ENCODE peak calls at places on chromosomes 4 and X, in nine cellular contexts. K is naive thymus-derived CD8-positive, alpha-beta T cell; J is ACHN; A is memory B cell; I is posterior cingulate gyrus; T is KG1; V is NCI-H2029; Z is activated CD8-positive, alpha-beta memory T cell treated with anti-CD3 and anti-CD28 coated beads, Interleukin-2, amount 50 U/mL, for 48 hours; U is pons. M is an unnamed sample.
A peak's percentile ranks its signal among the peaks of the same experiment; 100 is the strongest.

GRCh38 chr4:174225247-174226054 is 58.0 kb downstream of the FBXO8 start:
- DNase-seq in V (no peak), Z (no peak), T (no peak), A (no peak), J (no peak), U (no peak), I (no peak), K (no peak), M (no peak)

GRCh38 chrX:31487946-31488345 is 416.1 kb upstream of the FTHL17 start:
- DNase-seq in K (no peak), A (no peak), V (no peak), Z (no peak), I (no peak), J (no peak), T (no peak), U (no peak), M (no peak)

GRCh38 chrX:129641941-129642340 is 12.8 kb downstream of the APLN start:
- DNase-seq in A (no peak), V (no peak), I (no peak), Z (no peak), T (no peak), U (no peak), J (peak; percentile 6), K (no peak), M (no peak)

GRCh38 chrX:150768132-150768485 is 74.9 kb downstream of the MTMR1 start:
- DNase-seq in J (no peak), A (no peak), U (no peak), T (no peak), I (no peak), K (no peak), V (no peak), Z (no peak), M (no peak)

GRCh38 chr4:99868126-99868596 is 26.1 kb downstream of the LAMTOR3 start:
- DNase-seq in V (no peak), T (no peak), J (no peak), Z (no peak), K (no peak), I (no peak), U (no peak), A (no peak), M (no peak)

GRCh38 chrX:101693476-101693875 is 33.8 kb upstream of the ARMCX2 start:
- DNase-seq in Z (no peak), K (no peak), A (no peak), I (no peak), J (no peak), V (no peak), T (no peak), U (peak; percentile 2), M (peak; percentile 13)

GRCh38 chr4:148436512-148436911 is 5.7 kb downstream of the NR3C2 start:
- DNase-seq in K (no peak), I (no peak), T (no peak), A (no peak), V (no peak), U (no peak), Z (no peak), J (no peak), M (no peak)

GRCh38 chr4:6152879-6153705 is 47.3 kb downstream of the JAKMIP1 start:
- DNase-seq in A (no peak), V (no peak), T (no peak), Z (no peak), K (peak; percentile 11), I (no peak), U (no peak), J (no peak), M (no peak)

GRCh38 chr4:137370206-137370633 is 162.1 kb downstream of the PCDH18 start:
- DNase-seq in V (no peak), T (no peak), I (no peak), J (no peak), K (no peak), U (no peak), A (no peak), Z (no peak), M (no peak)

GRCh38 chrX:123818243-123818642 is 41.6 kb upstream of the XIAP start:
- DNase-seq in T (no peak), U (no peak), A (no peak), J (peak; percentile 18), Z (no peak), I (no peak), V (no peak), K (no peak), M (no peak)

GRCh38 chr4:189084671-189085070 is 856.0 kb upstream of the FRG1 start:
- DNase-seq in V (no peak), K (no peak), I (no peak), T (no peak), U (no peak), Z (no peak), J (no peak), A (no peak), M (no peak)

GRCh38 chrX:105167233-105167632 is 53.3 kb downstream of the TEX13A start:
- DNase-seq in K (no peak), V (no peak), Z (no peak), J (no peak), I (no peak), T (no peak), A (no peak), U (no peak), M (no peak)

GRCh38 chrX:46327229-46328081 is 217.8 kb downstream of the ZNF674 start:
- DNase-seq in U (no peak), I (no peak), V (no peak), K (no peak), T (no peak), J (peak; percentile 84), A (no peak), Z (no peak), M (no peak)

GRCh38 chrX:32483534-32484136 is 727.7 kb downstream of the DMD start:
- DNase-seq in Z (no peak), K (no peak), A (no peak), V (no peak), U (peak; percentile 1), T (no peak), J (no peak), I (no peak), M (no peak)

GRCh38 chrX:153487590-153488071 is 7.1 kb upstream of the BGN start:
- DNase-seq in I (no peak), V (no peak), K (no peak), U (no peak), T (no peak), Z (no peak), A (no peak), J (no peak), M (no peak)

GRCh38 chrX:111511477-111511876 is at the start of gene SERTM2:
- DNase-seq in V (no peak), Z (no peak), A (no peak), K (no peak), T (no peak), U (peak; percentile 20), I (no peak), J (peak; percentile 43), M (no peak)

GRCh38 chrX:4764888-4765287 is 1051.4 kb upstream of the PRKX start:
- DNase-seq in I (no peak), U (no peak), T (no peak), K (no peak), A (no peak), V (no peak), Z (no peak), J (no peak), M (no peak)

GRCh38 chrX:57380026-57380796 is 93.7 kb downstream of the FAAH2 start:
- DNase-seq in Z (no peak), U (no peak), T (no peak), J (no peak), A (no peak), I (no peak), K (no peak), V (no peak), M (no peak)

GRCh38 chrX:40415675-40416074 is 165.1 kb upstream of the ATP6AP2 start:
- DNase-seq in J (no peak), I (no peak), Z (no peak), A (no peak), K (no peak), T (no peak), V (peak; percentile 35), U (no peak), M (no peak)

GRCh38 chrX:22196151-22196550 is 76.6 kb upstream of the CBLL2 start:
- DNase-seq in A (no peak), K (no peak), J (no peak), T (no peak), U (no peak), V (no peak), I (no peak), Z (no peak), M (no peak)

GRCh38 chrX:132209527-132209926 is 9.7 kb downstream of the RAP2C start:
- DNase-seq in V (no peak), T (no peak), Z (no peak), A (no peak), I (no peak), K (no peak), U (no peak), J (no peak), M (no peak)

GRCh38 chr4:7067147-7067522 is 729 bp downstream of the GRPEL1 start:
- DNase-seq in U (no peak), A (no peak), Z (no peak), K (no peak), V (no peak), J (no peak), I (no peak), T (peak; percentile 21), M (no peak)

GRCh38 chr4:4887426-4887825 is 28.0 kb downstream of the MSX1 start:
- DNase-seq in V (no peak), J (no peak), I (no peak), Z (no peak), U (no peak), A (no peak), T (no peak), K (no peak), M (no peak)

GRCh38 chr4:8355864-8356565 is 84.5 kb downstream of the ACOX3 start:
- DNase-seq in I (no peak), U (no peak), V (no peak), A (no peak), J (no peak), T (no peak), K (no peak), Z (no peak), M (no peak)

GRCh38 chrX:69298466-69299140 is 133.3 kb upstream of the PJA1 start:
- DNase-seq in J (no peak), V (no peak), T (no peak), A (no peak), Z (no peak), I (no peak), U (no peak), K (no peak), M (no peak)

GRCh38 chr4:2246384-2247127 is 4.6 kb upstream of the HAUS3 start:
- DNase-seq in K (peak; percentile 56), A (no peak), I (no peak), T (no peak), J (no peak), U (no peak), Z (peak; percentile 47), V (no peak), M (peak; percentile 0)

GRCh38 chr4:1727117-1728031 is 6.1 kb downstream of the TACC3 start:
- DNase-seq in I (no peak), V (no peak), A (no peak), K (no peak), Z (no peak), J (peak; percentile 89), U (no peak), T (no peak), M (no peak)

GRCh38 chr4:181890031-181890430 is 353.2 kb upstream of the TENM3 start:
- DNase-seq in K (no peak), V (no peak), U (no peak), T (no peak), J (no peak), A (no peak), Z (no peak), I (no peak), M (no peak)

GRCh38 chrX:44344194-44344593 is 722 bp upstream of the EFHC2 start:
- DNase-seq in V (no peak), A (peak; percentile 14), J (no peak), K (peak; percentile 84), T (peak; percentile 46), I (no peak), U (no peak), Z (peak; percentile 66), M (peak; percentile 19)

GRCh38 chrX:55758033-55758432 is 40.5 kb downstream of the RRAGB start:
- DNase-seq in I (no peak), V (no peak), A (no peak), T (no peak), J (no peak), U (no peak), Z (no peak), K (no peak), M (no peak)

GRCh38 chrX:67104982-67105757 is 438.7 kb upstream of the AR start:
- DNase-seq in A (no peak), V (no peak), Z (no peak), J (no peak), U (no peak), K (no peak), I (no peak), T (no peak), M (no peak)

M was measured in GM12865.